ENCODE peak calls at places on chromosomes 11 and 22, in five cellular contexts. One of them, this sample, is unnamed.

GRCh38 chr11:67534070-67534679 is 10.9 kb upstream of the CABP2 start:
- DNase-seq in psoas muscle: no peak
- DNase-seq in upper lobe of right lung: no peak
- DNase-seq in uterus: no peak
- DNase-seq in tibial artery: no peak
- DNase-seq in this sample: no peak

GRCh38 chr11:44208976-44209603 is 100.8 kb downstream of the ALX4 start:
- DNase-seq in psoas muscle: no peak
- DNase-seq in upper lobe of right lung: no peak
- DNase-seq in uterus: no peak
- DNase-seq in tibial artery: no peak
- DNase-seq in this sample: no peak

GRCh38 chr22:48208894-48209293 is 1446.4 kb downstream of the TBC1D22A start:
- DNase-seq in psoas muscle: no peak
- DNase-seq in upper lobe of right lung: no peak
- DNase-seq in uterus: no peak
- DNase-seq in tibial artery: no peak
- DNase-seq in this sample: no peak

GRCh38 chr11:69636870-69637600 is 3.9 kb upstream of the CCND1 start:
- DNase-seq in psoas muscle: no peak
- DNase-seq in upper lobe of right lung: peak
- DNase-seq in uterus: no peak
- DNase-seq in tibial artery: no peak
- DNase-seq in this sample: no peak

GRCh38 chr11:126214446-126215240 is 3.1 kb downstream of the FAM118B start:
- DNase-seq in psoas muscle: no peak
- DNase-seq in upper lobe of right lung: no peak
- DNase-seq in uterus: no peak
- DNase-seq in tibial artery: no peak
- DNase-seq in this sample: no peak

GRCh38 chr11:110373061-110373702 is 56.6 kb upstream of the FDX1 start:
- DNase-seq in psoas muscle: no peak
- DNase-seq in upper lobe of right lung: no peak
- DNase-seq in uterus: no peak
- DNase-seq in tibial artery: no peak
- DNase-seq in this sample: peak

GRCh38 chr11:70556884-70557741 is 158.8 kb downstream of the CTTN start:
- DNase-seq in psoas muscle: no peak
- DNase-seq in upper lobe of right lung: no peak
- DNase-seq in uterus: no peak
- DNase-seq in tibial artery: no peak
- DNase-seq in this sample: no peak

GRCh38 chr11:82927264-82927880 is 25.8 kb downstream of the DDIAS start:
- DNase-seq in psoas muscle: no peak
- DNase-seq in upper lobe of right lung: no peak
- DNase-seq in uterus: no peak
- DNase-seq in tibial artery: no peak
- DNase-seq in this sample: peak

GRCh38 chr11:118996926-118997626 is 862 bp upstream of the CENATAC start:
- DNase-seq in psoas muscle: no peak
- DNase-seq in upper lobe of right lung: no peak
- DNase-seq in uterus: no peak
- DNase-seq in tibial artery: no peak
- DNase-seq in this sample: no peak

GRCh38 chr11:45518096-45518852 is 147.1 kb downstream of the CHST1 start:
- DNase-seq in psoas muscle: no peak
- DNase-seq in upper lobe of right lung: no peak
- DNase-seq in uterus: no peak
- DNase-seq in tibial artery: peak
- DNase-seq in this sample: no peak

GRCh38 chr11:43427971-43428370 is 69.3 kb downstream of the TTC17 start:
- DNase-seq in psoas muscle: no peak
- DNase-seq in upper lobe of right lung: no peak
- DNase-seq in uterus: no peak
- DNase-seq in tibial artery: no peak
- DNase-seq in this sample: no peak

GRCh38 chr22:31177420-31178162 is 17.6 kb downstream of the RNF185 start:
- DNase-seq in psoas muscle: no peak
- DNase-seq in upper lobe of right lung: no peak
- DNase-seq in uterus: no peak
- DNase-seq in tibial artery: no peak
- DNase-seq in this sample: peak

GRCh38 chr11:1437500-1437899 is 47.8 kb downstream of the BRSK2 start:
- DNase-seq in psoas muscle: no peak
- DNase-seq in upper lobe of right lung: no peak
- DNase-seq in uterus: no peak
- DNase-seq in tibial artery: no peak
- DNase-seq in this sample: peak

GRCh38 chr22:48905206-48905975 is 922.3 kb downstream of the BRD1 start:
- DNase-seq in psoas muscle: no peak
- DNase-seq in upper lobe of right lung: peak
- DNase-seq in uterus: no peak
- DNase-seq in tibial artery: peak
- DNase-seq in this sample: no peak

GRCh38 chr11:70381350-70381749 is 17.0 kb upstream of the CTTN start:
- DNase-seq in psoas muscle: no peak
- DNase-seq in upper lobe of right lung: peak
- DNase-seq in uterus: no peak
- DNase-seq in tibial artery: peak
- DNase-seq in this sample: no peak

GRCh38 chr11:43947003-43947500 is 4.6 kb downstream of the C11orf96 start:
- DNase-seq in psoas muscle: no peak
- DNase-seq in upper lobe of right lung: no peak
- DNase-seq in uterus: peak
- DNase-seq in tibial artery: peak
- DNase-seq in this sample: no peak

GRCh38 chr22:40107756-40108437 is 69.8 kb upstream of the TNRC6B start:
- DNase-seq in psoas muscle: no peak
- DNase-seq in upper lobe of right lung: no peak
- DNase-seq in uterus: peak
- DNase-seq in tibial artery: no peak
- DNase-seq in this sample: peak

GRCh38 chr11:45333506-45333971 is 47.4 kb upstream of the SYT13 start:
- DNase-seq in psoas muscle: no peak
- DNase-seq in upper lobe of right lung: no peak
- DNase-seq in uterus: peak
- DNase-seq in tibial artery: no peak
- DNase-seq in this sample: peak

GRCh38 chr22:36946436-36947158 is 33.2 kb downstream of the CSF2RB start:
- DNase-seq in psoas muscle: no peak
- DNase-seq in upper lobe of right lung: no peak
- DNase-seq in uterus: no peak
- DNase-seq in tibial artery: no peak
- DNase-seq in this sample: no peak

GRCh38 chr11:2927493-2927800 is 1.8 kb downstream of the PHLDA2 start:
- DNase-seq in psoas muscle: peak
- DNase-seq in upper lobe of right lung: no peak
- DNase-seq in uterus: no peak
- DNase-seq in tibial artery: peak
- DNase-seq in this sample: no peak

GRCh38 chr22:17754233-17754925 is 19.9 kb downstream of the BID start:
- DNase-seq in psoas muscle: no peak
- DNase-seq in upper lobe of right lung: no peak
- DNase-seq in uterus: no peak
- DNase-seq in tibial artery: no peak
- DNase-seq in this sample: no peak
- TF ChIP-seq CTCF in psoas muscle: no peak
- TF ChIP-seq CTCF in upper lobe of right lung: peak
- TF ChIP-seq CTCF in uterus: no peak
- TF ChIP-seq CTCF in tibial artery: no peak
- TF ChIP-seq CTCF in this sample: no peak

DNA sequence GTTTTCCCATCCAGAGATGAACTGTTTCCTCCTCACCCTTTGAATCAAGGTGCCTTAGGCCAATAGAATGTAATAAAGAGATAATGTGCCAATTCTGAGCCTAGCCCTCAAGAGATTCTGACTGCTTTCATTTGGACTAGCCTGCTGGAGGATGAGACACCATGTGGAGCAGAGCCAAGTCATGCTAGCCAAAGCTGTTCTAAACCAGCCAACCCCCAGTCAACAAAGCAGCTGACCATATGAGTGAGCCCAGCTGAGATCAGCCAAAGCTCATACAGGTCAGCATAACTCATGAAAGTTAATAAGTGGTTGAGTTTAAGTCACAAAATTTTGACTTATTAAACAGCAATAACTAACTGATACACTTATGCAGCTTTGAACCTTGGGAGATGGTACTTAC is 66.7 kb upstream of the DBX1 start:
- DNase-seq in psoas muscle: no peak
- DNase-seq in upper lobe of right lung: no peak
- DNase-seq in uterus: no peak
- DNase-seq in tibial artery: no peak
- DNase-seq in this sample: no peak
- H3K27ac ChIP-seq in psoas muscle: no peak
- H3K27ac ChIP-seq in upper lobe of right lung: no peak
- H3K27ac ChIP-seq in uterus: no peak
- H3K27ac ChIP-seq in tibial artery: no peak
- H3K27ac ChIP-seq in this sample: no peak

GRCh38 chr22:44365832-44366231 is 53.1 kb upstream of the SHISAL1 start:
- DNase-seq in psoas muscle: no peak
- DNase-seq in upper lobe of right lung: peak
- DNase-seq in uterus: no peak
- DNase-seq in tibial artery: no peak
- DNase-seq in this sample: no peak

GRCh38 chr22:44366372-44367310 is 53.9 kb upstream of the SHISAL1 start:
- DNase-seq in psoas muscle: peak
- DNase-seq in upper lobe of right lung: peak
- DNase-seq in uterus: no peak
- DNase-seq in tibial artery: no peak
- DNase-seq in this sample: no peak

GRCh38 chr22:44364750-44365118 is 52.0 kb upstream of the SHISAL1 start:
- DNase-seq in psoas muscle: peak
- DNase-seq in upper lobe of right lung: peak
- DNase-seq in uterus: no peak
- DNase-seq in tibial artery: no peak
- DNase-seq in this sample: no peak

GRCh38 chr22:44363980-44364749 is 51.4 kb upstream of the SHISAL1 start:
- DNase-seq in psoas muscle: peak
- DNase-seq in upper lobe of right lung: peak
- DNase-seq in uterus: peak
- DNase-seq in tibial artery: peak
- DNase-seq in this sample: no peak

DNA sequence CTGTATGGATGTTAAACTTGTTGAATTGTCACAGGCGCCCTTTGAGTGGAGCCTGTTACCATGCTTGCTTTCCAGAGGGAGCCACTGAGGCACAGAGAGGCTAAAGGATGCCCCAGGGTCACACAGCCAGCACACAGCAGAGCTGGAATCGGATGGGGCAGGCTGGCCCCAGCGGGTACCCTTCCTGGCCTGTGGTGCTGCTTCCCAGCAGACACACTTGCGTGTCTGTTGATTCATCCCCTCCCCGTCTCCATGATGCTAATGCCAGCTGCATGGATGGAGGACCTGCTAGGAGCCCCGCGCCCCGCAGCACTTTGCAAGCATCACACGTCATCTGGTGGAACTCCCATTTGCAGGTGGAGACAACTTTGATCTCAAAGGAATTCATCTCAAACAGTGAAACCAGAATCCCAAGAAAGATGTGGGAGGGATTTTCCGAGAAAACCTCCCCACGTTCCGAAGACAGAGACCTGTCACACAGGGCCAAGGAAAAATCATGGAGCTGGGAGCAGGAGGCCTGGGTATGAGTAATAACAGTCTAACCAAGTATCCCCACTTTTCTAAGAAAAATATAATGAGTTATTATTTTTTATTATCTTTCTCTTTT is 52.5 kb upstream of the SHISAL1 start:
- DNase-seq in psoas muscle: peak
- DNase-seq in upper lobe of right lung: peak
- DNase-seq in uterus: no peak
- DNase-seq in tibial artery: no peak
- DNase-seq in this sample: no peak
- TF ChIP-seq CTCF in psoas muscle: no peak
- TF ChIP-seq CTCF in upper lobe of right lung: no peak
- TF ChIP-seq CTCF in uterus: no peak
- TF ChIP-seq CTCF in tibial artery: no peak
- TF ChIP-seq CTCF in this sample: no peak

GRCh38 chr11:32817181-32817842 is 12.4 kb upstream of the PRRG4 start:
- DNase-seq in psoas muscle: no peak
- DNase-seq in upper lobe of right lung: no peak
- DNase-seq in uterus: no peak
- DNase-seq in tibial artery: no peak
- DNase-seq in this sample: no peak

GRCh38 chr11:32821917-32822560 is 7.7 kb upstream of the PRRG4 start:
- DNase-seq in psoas muscle: no peak
- DNase-seq in upper lobe of right lung: no peak
- DNase-seq in uterus: no peak
- DNase-seq in tibial artery: no peak
- DNase-seq in this sample: no peak

GRCh38 chr11:32817843-32818183 is 11.9 kb upstream of the PRRG4 start:
- DNase-seq in psoas muscle: no peak
- DNase-seq in upper lobe of right lung: no peak
- DNase-seq in uterus: no peak
- DNase-seq in tibial artery: no peak
- DNase-seq in this sample: no peak

GRCh38 chr11:32821517-32821916 is 8.2 kb upstream of the PRRG4 start:
- DNase-seq in psoas muscle: no peak
- DNase-seq in upper lobe of right lung: no peak
- DNase-seq in uterus: no peak
- DNase-seq in tibial artery: no peak
- DNase-seq in this sample: peak

GRCh38 chr11:32819187-32819586 is 10.5 kb upstream of the PRRG4 start:
- DNase-seq in psoas muscle: no peak
- DNase-seq in upper lobe of right lung: no peak
- DNase-seq in uterus: no peak
- DNase-seq in tibial artery: no peak
- DNase-seq in this sample: no peak
- H3K27ac ChIP-seq in psoas muscle: no peak
- H3K27ac ChIP-seq in upper lobe of right lung: no peak
- H3K27ac ChIP-seq in uterus: no peak
- H3K27ac ChIP-seq in tibial artery: no peak
- H3K27ac ChIP-seq in this sample: no peak

DNA sequence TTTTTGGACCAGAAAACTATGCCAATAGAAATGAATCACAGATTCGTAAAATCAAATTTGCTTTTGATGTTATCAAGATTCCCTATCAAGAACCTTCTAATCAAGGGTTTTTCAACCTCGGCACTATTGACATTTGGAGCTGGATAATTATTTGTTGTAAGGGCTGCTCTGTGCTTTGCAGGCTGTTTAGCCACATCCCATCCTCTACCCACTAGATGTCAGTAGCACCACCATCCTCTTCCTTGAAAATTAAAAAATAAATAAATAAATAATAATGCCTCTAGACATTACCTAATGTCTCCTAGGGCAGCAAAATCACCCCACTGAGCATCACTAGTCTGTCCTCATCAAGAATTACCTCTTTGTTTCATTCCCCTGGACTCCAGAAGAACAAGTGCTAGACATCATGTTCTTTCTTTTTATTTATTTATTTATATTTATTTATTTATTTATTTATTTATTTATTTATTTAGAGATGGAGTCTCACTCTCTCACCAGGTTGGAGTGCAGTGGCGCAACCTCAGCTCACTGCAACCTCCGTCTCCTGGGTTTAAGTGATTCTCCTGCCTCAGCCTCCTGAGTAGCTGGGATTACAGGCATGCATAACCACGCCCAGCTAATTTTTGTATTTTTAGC is 744.7 kb downstream of the KCNA4 start:
- DNase-seq in psoas muscle: no peak
- DNase-seq in upper lobe of right lung: no peak
- DNase-seq in uterus: no peak
- DNase-seq in tibial artery: no peak
- DNase-seq in this sample: peak
- TF ChIP-seq CTCF in psoas muscle: no peak
- TF ChIP-seq CTCF in upper lobe of right lung: no peak
- TF ChIP-seq CTCF in uterus: no peak
- TF ChIP-seq CTCF in tibial artery: no peak
- TF ChIP-seq CTCF in this sample: no peak